ENCODE peak calls at places on chromosomes 12 and 14, in five cellular contexts. M, Q, G, K and Y are unnamed samples.

GRCh38 chr14:54622189-54622958 is 55.4 kb downstream of the SAMD4A start:
- DNase-seq in M (no peak), Q (no peak), G (no peak), K (no peak), Y (no peak)

GRCh38 chr12:71888521-71888920 is 49.0 kb downstream of the TBC1D15 start:
- DNase-seq in M (no peak), Q (peak; percentile 22), G (no peak), K (no peak), Y (no peak)

GRCh38 chr12:124385219-124385969 is 90.5 kb downstream of the RFLNA start:
- DNase-seq in M (peak; percentile 88), Q (peak; percentile 74), G (no peak), K (no peak), Y (no peak)

GRCh38 chr12:31818623-31819268 is 89.9 kb upstream of the AMN1 start:
- DNase-seq in M (no peak), Q (no peak), G (no peak), K (no peak), Y (no peak)

GRCh38 chr14:24196071-24197061 is 1.1 kb upstream of the TM9SF1 start:
- DNase-seq in M (peak; percentile 24), Q (peak; percentile 15), G (no peak), K (peak; percentile 21), Y (no peak)

GRCh38 chr14:80496090-80496489 is 284.8 kb upstream of the DIO2 start:
- DNase-seq in M (no peak), Q (no peak), G (no peak), K (no peak), Y (no peak)

GRCh38 chr12:43578782-43579181 is 26.8 kb upstream of the ADAMTS20 start:
- DNase-seq in M (peak; percentile 1), Q (no peak), G (no peak), K (no peak), Y (no peak)

GRCh38 chr14:95463173-95463901 is 53.1 kb downstream of the SYNE3 start:
- DNase-seq in M (no peak), Q (no peak), G (no peak), K (no peak), Y (no peak)

GRCh38 chr12:103313894-103314293 is 181.9 kb downstream of the C12orf42 start:
- DNase-seq in M (no peak), Q (no peak), G (no peak), K (no peak), Y (no peak)

GRCh38 chr12:50087159-50087558 is 2.0 kb downstream of the SMARCD1 start:
- DNase-seq in M (no peak), Q (no peak), G (no peak), K (no peak), Y (no peak)

GRCh38 chr12:50086148-50086547 is 1.0 kb downstream of the SMARCD1 start:
- DNase-seq in M (no peak), Q (no peak), G (no peak), K (no peak), Y (no peak)

GRCh38 chr12:50083301-50083700 is 1.8 kb upstream of the SMARCD1 start:
- DNase-seq in M (no peak), Q (no peak), G (no peak), K (no peak), Y (no peak)

GRCh38 chr12:50085615-50085928 is 430 bp downstream of the SMARCD1 start:
- DNase-seq in M (no peak), Q (no peak), G (no peak), K (no peak), Y (no peak)

GRCh38 chr12:50084775-50085614 is at the start of gene SMARCD1:
- DNase-seq in M (peak; percentile 80), Q (peak; percentile 92), G (peak; percentile 91), K (peak; percentile 96), Y (peak; percentile 87)
- TF ChIP-seq CTCF in M (peak; percentile 55), Q (peak; percentile 55), G (no peak), K (no peak), Y (no peak)

GRCh38 chr14:21990116-21990515 is 316.5 kb upstream of the OR4E1 start:
- DNase-seq in M (no peak), Q (peak; percentile 3), G (no peak), K (no peak), Y (no peak)

GRCh38 chr14:21989090-21989489 is 315.5 kb upstream of the OR4E1 start:
- DNase-seq in M (no peak), Q (peak; percentile 3), G (no peak), K (no peak), Y (no peak)

GRCh38 chr14:21988413-21988812 is 314.8 kb upstream of the OR4E1 start:
- DNase-seq in M (no peak), Q (no peak), G (no peak), K (no peak), Y (no peak)

GRCh38 chr14:21985081-21985480 is 311.5 kb upstream of the OR4E1 start:
- DNase-seq in M (no peak), Q (no peak), G (no peak), K (no peak), Y (no peak)

GRCh38 chr14:21987937-21988336 is 314.3 kb upstream of the OR4E1 start:
- DNase-seq in M (no peak), Q (peak; percentile 30), G (no peak), K (peak; percentile 27), Y (no peak)
- TF ChIP-seq CTCF in M (peak; percentile 34), Q (peak; percentile 58), G (no peak), K (peak; percentile 35), Y (peak; percentile 41)

DNA sequence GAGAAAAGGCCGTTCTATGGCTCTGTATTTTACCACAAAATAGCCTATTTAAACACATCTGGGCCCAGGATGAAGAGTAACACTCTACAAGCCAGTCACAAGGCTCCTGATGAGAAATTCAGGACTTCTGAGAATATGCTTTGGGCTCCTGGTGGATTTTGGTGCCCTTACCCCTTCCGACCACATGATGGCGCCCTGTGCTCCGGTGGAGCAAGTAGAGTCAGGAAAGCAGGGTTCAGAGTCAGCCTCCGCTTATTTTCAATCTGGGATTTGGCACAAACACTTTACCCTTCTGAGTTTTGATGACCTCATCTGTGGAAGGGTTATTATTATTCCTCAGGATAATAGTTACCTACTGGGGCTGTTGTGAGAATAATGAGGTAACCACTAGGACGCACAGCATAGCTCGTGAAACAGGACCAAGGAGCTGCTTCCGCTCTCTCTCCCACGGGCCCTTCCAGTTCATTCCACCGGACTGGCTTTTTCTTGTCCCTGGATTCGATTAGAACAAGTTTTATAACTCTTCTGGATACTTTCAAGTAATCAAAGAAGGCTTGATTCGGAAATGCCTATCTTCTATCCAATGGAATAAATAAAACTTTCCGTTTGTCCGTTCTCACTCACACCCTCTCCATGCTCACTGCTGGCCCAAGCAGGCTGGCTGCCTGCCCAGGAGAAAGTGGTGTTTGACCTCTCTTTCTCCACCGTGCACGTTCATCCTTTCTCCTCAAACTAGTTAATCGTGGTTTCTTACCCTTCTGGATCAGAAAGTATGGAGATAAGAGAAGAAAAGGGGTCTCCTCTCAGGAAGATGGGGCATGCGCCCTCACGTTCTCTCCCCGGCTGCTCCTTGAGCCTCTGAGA is 104.6 kb downstream of the GALC start:
- DNase-seq in M (no peak), Q (peak; percentile 4), G (no peak), K (peak; percentile 84), Y (no peak)
- TF ChIP-seq CTCF in M (peak; percentile 34), Q (peak; percentile 35), G (no peak), K (peak; percentile 78), Y (peak; percentile 38)

GRCh38 chr12:57085999-57086950 is 2.6 kb upstream of the NAB2 start:
- DNase-seq in M (peak; percentile 62), Q (peak; percentile 85), G (peak; percentile 80), K (peak; percentile 80), Y (peak; percentile 72)
- TF ChIP-seq CTCF in M (peak; percentile 26), Q (peak; percentile 35), G (no peak), K (no peak), Y (no peak)

DNA sequence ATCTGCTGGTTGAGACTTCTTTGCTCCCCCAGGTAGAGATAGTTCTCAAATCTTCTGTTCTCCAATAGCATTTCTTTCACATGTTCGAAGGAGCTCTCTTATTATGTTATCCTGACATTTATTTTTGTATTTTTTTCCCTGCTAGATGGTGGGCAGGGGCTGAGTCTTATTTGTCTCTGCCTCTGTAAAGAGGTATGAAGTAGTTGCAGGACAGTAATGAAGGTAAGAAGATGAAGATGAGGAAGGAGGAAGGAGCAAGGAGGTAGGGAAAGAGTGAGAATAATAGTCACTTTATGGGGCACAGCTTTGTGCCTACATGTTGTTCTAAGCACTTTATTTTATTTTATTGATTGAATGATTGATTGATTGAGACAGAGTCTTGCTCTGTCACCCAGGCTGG is 5.0 kb upstream of the CIROP start:
- DNase-seq in M (no peak), Q (no peak), G (no peak), K (no peak), Y (no peak)
- TF ChIP-seq CTCF in M (no peak), Q (no peak), G (no peak), K (no peak), Y (no peak)

DNA sequence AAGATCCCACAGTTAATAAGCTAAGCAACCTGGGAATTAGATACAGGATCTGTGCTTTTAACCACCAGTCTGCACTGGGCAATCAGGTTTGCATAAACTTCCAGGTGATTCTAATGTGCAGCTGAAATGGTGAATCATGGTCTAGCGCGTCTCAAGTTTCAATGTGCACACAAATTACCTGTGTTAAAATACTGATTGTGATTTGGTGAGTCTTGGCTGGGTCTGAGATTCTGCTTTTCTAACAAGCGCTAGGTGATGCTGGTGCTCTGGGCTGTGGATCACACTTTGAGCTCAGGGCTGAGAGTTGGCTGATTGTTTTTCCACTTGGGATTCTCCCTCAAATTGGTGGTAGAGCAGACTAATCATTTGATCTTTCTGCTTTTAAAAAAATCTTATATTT is 124.8 kb downstream of the C12orf75 start:
- DNase-seq in M (no peak), Q (no peak), G (no peak), K (no peak), Y (no peak)
- TF ChIP-seq CTCF in M (no peak), Q (no peak), G (no peak), K (no peak), Y (no peak)